ENCODE peak calls at places on chromosomes 11 and 22, in ten cellular contexts. One of them, this sample, is unnamed.

GRCh38 chr22:44931077-44931540 is 78.7 kb downstream of the PHF21B start:
- DNase-seq in left colon: no peak
- DNase-seq in CD4-positive, alpha-beta T cell: no peak
- DNase-seq in GOT3: no peak
- DNase-seq in foreskin fibroblast: peak; percentile 6
- DNase-seq in T-cell: no peak
- DNase-seq in NCI-H1694 treated with DMSO at 0.1 percent for 48 hours: no peak
- DNase-seq in AG04450: no peak
- DNase-seq in endothelial cell of umbilical vein: no peak
- DNase-seq in activated CD4-positive, CD25-positive, alpha-beta regulatory T cell treated with anti-CD3 and anti-CD28 coated beads, Interleukin-2, amount 50 U/mL, for 72 hours: no peak
- DNase-seq in this sample: peak; percentile 21

GRCh38 chr11:69234740-69235710 is 58.9 kb upstream of the MYEOV start:
- DNase-seq in foreskin fibroblast: no peak
- DNase-seq in activated CD4-positive, CD25-positive, alpha-beta regulatory T cell treated with anti-CD3 and anti-CD28 coated beads, Interleukin-2, amount 50 U/mL, for 72 hours: no peak
- DNase-seq in left colon: peak; percentile 9
- DNase-seq in endothelial cell of umbilical vein: no peak
- DNase-seq in CD4-positive, alpha-beta T cell: no peak
- DNase-seq in AG04450: no peak
- DNase-seq in T-cell: no peak
- DNase-seq in NCI-H1694 treated with DMSO at 0.1 percent for 48 hours: no peak
- DNase-seq in GOT3: no peak
- DNase-seq in this sample: no peak

GRCh38 chr11:65900125-65900898 is at the start of gene FOSL1:
- DNase-seq in NCI-H1694 treated with DMSO at 0.1 percent for 48 hours: no peak
- DNase-seq in left colon: peak; percentile 96
- DNase-seq in T-cell: peak; percentile 93
- DNase-seq in GOT3: peak; percentile 55
- DNase-seq in CD4-positive, alpha-beta T cell: peak; percentile 85
- DNase-seq in AG04450: peak; percentile 89
- DNase-seq in foreskin fibroblast: peak; percentile 99
- DNase-seq in endothelial cell of umbilical vein: peak; percentile 94
- DNase-seq in activated CD4-positive, CD25-positive, alpha-beta regulatory T cell treated with anti-CD3 and anti-CD28 coated beads, Interleukin-2, amount 50 U/mL, for 72 hours: peak; percentile 94
- DNase-seq in this sample: peak; percentile 94

GRCh38 chr11:133306019-133306418 is 226.3 kb downstream of the OPCML start:
- DNase-seq in GOT3: no peak
- DNase-seq in endothelial cell of umbilical vein: no peak
- DNase-seq in T-cell: no peak
- DNase-seq in NCI-H1694 treated with DMSO at 0.1 percent for 48 hours: no peak
- DNase-seq in left colon: no peak
- DNase-seq in AG04450: no peak
- DNase-seq in CD4-positive, alpha-beta T cell: no peak
- DNase-seq in activated CD4-positive, CD25-positive, alpha-beta regulatory T cell treated with anti-CD3 and anti-CD28 coated beads, Interleukin-2, amount 50 U/mL, for 72 hours: no peak
- DNase-seq in foreskin fibroblast: no peak
- DNase-seq in this sample: no peak

GRCh38 chr22:44523981-44524759 is 26.1 kb upstream of the RTL6 start:
- DNase-seq in activated CD4-positive, CD25-positive, alpha-beta regulatory T cell treated with anti-CD3 and anti-CD28 coated beads, Interleukin-2, amount 50 U/mL, for 72 hours: no peak
- DNase-seq in left colon: peak; percentile 48
- DNase-seq in NCI-H1694 treated with DMSO at 0.1 percent for 48 hours: no peak
- DNase-seq in T-cell: no peak
- DNase-seq in foreskin fibroblast: peak; percentile 83
- DNase-seq in endothelial cell of umbilical vein: no peak
- DNase-seq in AG04450: peak; percentile 96
- DNase-seq in GOT3: no peak
- DNase-seq in CD4-positive, alpha-beta T cell: no peak
- DNase-seq in this sample: no peak

GRCh38 chr11:64729851-64730382 is 6.9 kb upstream of the NRXN2 start:
- DNase-seq in activated CD4-positive, CD25-positive, alpha-beta regulatory T cell treated with anti-CD3 and anti-CD28 coated beads, Interleukin-2, amount 50 U/mL, for 72 hours: no peak
- DNase-seq in CD4-positive, alpha-beta T cell: no peak
- DNase-seq in T-cell: no peak
- DNase-seq in GOT3: no peak
- DNase-seq in NCI-H1694 treated with DMSO at 0.1 percent for 48 hours: no peak
- DNase-seq in foreskin fibroblast: no peak
- DNase-seq in left colon: no peak
- DNase-seq in AG04450: no peak
- DNase-seq in endothelial cell of umbilical vein: no peak
- DNase-seq in this sample: no peak

GRCh38 chr11:103109818-103110388 is 677 bp downstream of the DYNC2H1 start:
- DNase-seq in activated CD4-positive, CD25-positive, alpha-beta regulatory T cell treated with anti-CD3 and anti-CD28 coated beads, Interleukin-2, amount 50 U/mL, for 72 hours: no peak
- DNase-seq in endothelial cell of umbilical vein: no peak
- DNase-seq in GOT3: no peak
- DNase-seq in foreskin fibroblast: no peak
- DNase-seq in left colon: no peak
- DNase-seq in CD4-positive, alpha-beta T cell: no peak
- DNase-seq in AG04450: no peak
- DNase-seq in T-cell: peak; percentile 0
- DNase-seq in NCI-H1694 treated with DMSO at 0.1 percent for 48 hours: no peak
- DNase-seq in this sample: no peak

GRCh38 chr11:13008625-13009475 is at the start of gene RASSF10:
- DNase-seq in endothelial cell of umbilical vein: peak; percentile 20
- DNase-seq in foreskin fibroblast: peak; percentile 14
- DNase-seq in GOT3: no peak
- DNase-seq in T-cell: no peak
- DNase-seq in AG04450: no peak
- DNase-seq in activated CD4-positive, CD25-positive, alpha-beta regulatory T cell treated with anti-CD3 and anti-CD28 coated beads, Interleukin-2, amount 50 U/mL, for 72 hours: no peak
- DNase-seq in NCI-H1694 treated with DMSO at 0.1 percent for 48 hours: peak; percentile 8
- DNase-seq in CD4-positive, alpha-beta T cell: no peak
- DNase-seq in left colon: peak; percentile 85
- DNase-seq in this sample: no peak

GRCh38 chr11:34029176-34029575 is 22.4 kb upstream of the CAPRIN1 start:
- DNase-seq in GOT3: no peak
- DNase-seq in NCI-H1694 treated with DMSO at 0.1 percent for 48 hours: no peak
- DNase-seq in T-cell: no peak
- DNase-seq in AG04450: no peak
- DNase-seq in endothelial cell of umbilical vein: no peak
- DNase-seq in CD4-positive, alpha-beta T cell: no peak
- DNase-seq in activated CD4-positive, CD25-positive, alpha-beta regulatory T cell treated with anti-CD3 and anti-CD28 coated beads, Interleukin-2, amount 50 U/mL, for 72 hours: no peak
- DNase-seq in left colon: peak; percentile 82
- DNase-seq in foreskin fibroblast: no peak
- DNase-seq in this sample: no peak

GRCh38 chr22:37454857-37455686 is 27.8 kb upstream of the ELFN2 start:
- DNase-seq in T-cell: no peak
- DNase-seq in left colon: no peak
- DNase-seq in AG04450: no peak
- DNase-seq in activated CD4-positive, CD25-positive, alpha-beta regulatory T cell treated with anti-CD3 and anti-CD28 coated beads, Interleukin-2, amount 50 U/mL, for 72 hours: no peak
- DNase-seq in NCI-H1694 treated with DMSO at 0.1 percent for 48 hours: no peak
- DNase-seq in GOT3: no peak
- DNase-seq in endothelial cell of umbilical vein: peak; percentile 84
- DNase-seq in CD4-positive, alpha-beta T cell: no peak
- DNase-seq in foreskin fibroblast: peak; percentile 82
- DNase-seq in this sample: no peak

GRCh38 chr11:80873309-80873999 is 1432.6 kb upstream of the TENM4 start:
- DNase-seq in CD4-positive, alpha-beta T cell: no peak
- DNase-seq in AG04450: no peak
- DNase-seq in GOT3: no peak
- DNase-seq in NCI-H1694 treated with DMSO at 0.1 percent for 48 hours: no peak
- DNase-seq in activated CD4-positive, CD25-positive, alpha-beta regulatory T cell treated with anti-CD3 and anti-CD28 coated beads, Interleukin-2, amount 50 U/mL, for 72 hours: no peak
- DNase-seq in endothelial cell of umbilical vein: peak; percentile 66
- DNase-seq in foreskin fibroblast: no peak
- DNase-seq in left colon: no peak
- DNase-seq in T-cell: no peak
- DNase-seq in this sample: no peak

GRCh38 chr22:36180038-36180880 is 19.7 kb upstream of the APOL3 start:
- DNase-seq in AG04450: no peak
- DNase-seq in CD4-positive, alpha-beta T cell: peak; percentile 82
- DNase-seq in endothelial cell of umbilical vein: peak; percentile 71
- DNase-seq in foreskin fibroblast: peak; percentile 30
- DNase-seq in activated CD4-positive, CD25-positive, alpha-beta regulatory T cell treated with anti-CD3 and anti-CD28 coated beads, Interleukin-2, amount 50 U/mL, for 72 hours: peak; percentile 87
- DNase-seq in GOT3: peak; percentile 31
- DNase-seq in left colon: peak; percentile 58
- DNase-seq in T-cell: peak; percentile 90
- DNase-seq in NCI-H1694 treated with DMSO at 0.1 percent for 48 hours: no peak
- DNase-seq in this sample: peak; percentile 82

GRCh38 chr11:2694495-2694894 is 5.3 kb downstream of the KCNQ1OT1 start:
- DNase-seq in foreskin fibroblast: no peak
- DNase-seq in left colon: peak; percentile 1
- DNase-seq in activated CD4-positive, CD25-positive, alpha-beta regulatory T cell treated with anti-CD3 and anti-CD28 coated beads, Interleukin-2, amount 50 U/mL, for 72 hours: no peak
- DNase-seq in CD4-positive, alpha-beta T cell: no peak
- DNase-seq in NCI-H1694 treated with DMSO at 0.1 percent for 48 hours: no peak
- DNase-seq in T-cell: no peak
- DNase-seq in AG04450: no peak
- DNase-seq in endothelial cell of umbilical vein: no peak
- DNase-seq in GOT3: no peak
- DNase-seq in this sample: no peak

GRCh38 chr11:113685650-113686349 is 20.3 kb downstream of the TMPRSS5 start:
- DNase-seq in CD4-positive, alpha-beta T cell: no peak
- DNase-seq in activated CD4-positive, CD25-positive, alpha-beta regulatory T cell treated with anti-CD3 and anti-CD28 coated beads, Interleukin-2, amount 50 U/mL, for 72 hours: no peak
- DNase-seq in T-cell: no peak
- DNase-seq in foreskin fibroblast: no peak
- DNase-seq in GOT3: no peak
- DNase-seq in endothelial cell of umbilical vein: no peak
- DNase-seq in left colon: no peak
- DNase-seq in NCI-H1694 treated with DMSO at 0.1 percent for 48 hours: no peak
- DNase-seq in AG04450: no peak
- DNase-seq in this sample: no peak

GRCh38 chr11:64759722-64760719 is at the start of gene PYGM:
- DNase-seq in NCI-H1694 treated with DMSO at 0.1 percent for 48 hours: no peak
- DNase-seq in foreskin fibroblast: no peak
- DNase-seq in left colon: peak; percentile 58
- DNase-seq in T-cell: no peak
- DNase-seq in activated CD4-positive, CD25-positive, alpha-beta regulatory T cell treated with anti-CD3 and anti-CD28 coated beads, Interleukin-2, amount 50 U/mL, for 72 hours: peak; percentile 22
- DNase-seq in GOT3: no peak
- DNase-seq in AG04450: no peak
- DNase-seq in endothelial cell of umbilical vein: no peak
- DNase-seq in CD4-positive, alpha-beta T cell: no peak
- DNase-seq in this sample: no peak

GRCh38 chr11:84714316-84714780 is 912.8 kb downstream of the DLG2 start:
- DNase-seq in AG04450: no peak
- DNase-seq in left colon: peak; percentile 46
- DNase-seq in activated CD4-positive, CD25-positive, alpha-beta regulatory T cell treated with anti-CD3 and anti-CD28 coated beads, Interleukin-2, amount 50 U/mL, for 72 hours: no peak
- DNase-seq in T-cell: peak; percentile 6
- DNase-seq in endothelial cell of umbilical vein: no peak
- DNase-seq in GOT3: no peak
- DNase-seq in NCI-H1694 treated with DMSO at 0.1 percent for 48 hours: no peak
- DNase-seq in CD4-positive, alpha-beta T cell: no peak
- DNase-seq in foreskin fibroblast: no peak
- DNase-seq in this sample: no peak

GRCh38 chr22:32810241-32811133 is 9.0 kb downstream of the TIMP3 start:
- DNase-seq in T-cell: no peak
- DNase-seq in left colon: no peak
- DNase-seq in foreskin fibroblast: no peak
- DNase-seq in GOT3: no peak
- DNase-seq in endothelial cell of umbilical vein: no peak
- DNase-seq in NCI-H1694 treated with DMSO at 0.1 percent for 48 hours: no peak
- DNase-seq in activated CD4-positive, CD25-positive, alpha-beta regulatory T cell treated with anti-CD3 and anti-CD28 coated beads, Interleukin-2, amount 50 U/mL, for 72 hours: no peak
- DNase-seq in CD4-positive, alpha-beta T cell: no peak
- DNase-seq in AG04450: no peak
- DNase-seq in this sample: no peak

GRCh38 chr11:128424867-128425285 is 162.5 kb downstream of the ETS1 start:
- DNase-seq in foreskin fibroblast: no peak
- DNase-seq in GOT3: no peak
- DNase-seq in CD4-positive, alpha-beta T cell: no peak
- DNase-seq in NCI-H1694 treated with DMSO at 0.1 percent for 48 hours: no peak
- DNase-seq in AG04450: no peak
- DNase-seq in endothelial cell of umbilical vein: no peak
- DNase-seq in left colon: peak; percentile 90
- DNase-seq in T-cell: no peak
- DNase-seq in activated CD4-positive, CD25-positive, alpha-beta regulatory T cell treated with anti-CD3 and anti-CD28 coated beads, Interleukin-2, amount 50 U/mL, for 72 hours: no peak
- DNase-seq in this sample: no peak

GRCh38 chr11:33722579-33723234 is 13.5 kb downstream of the CD59 start:
- DNase-seq in activated CD4-positive, CD25-positive, alpha-beta regulatory T cell treated with anti-CD3 and anti-CD28 coated beads, Interleukin-2, amount 50 U/mL, for 72 hours: no peak
- DNase-seq in foreskin fibroblast: peak; percentile 77
- DNase-seq in T-cell: no peak
- DNase-seq in AG04450: no peak
- DNase-seq in endothelial cell of umbilical vein: peak; percentile 69
- DNase-seq in left colon: no peak
- DNase-seq in GOT3: no peak
- DNase-seq in CD4-positive, alpha-beta T cell: no peak
- DNase-seq in NCI-H1694 treated with DMSO at 0.1 percent for 48 hours: no peak
- DNase-seq in this sample: no peak

GRCh38 chr11:127965947-127966668 is 621.2 kb downstream of the ETS1 start:
- DNase-seq in GOT3: no peak
- DNase-seq in activated CD4-positive, CD25-positive, alpha-beta regulatory T cell treated with anti-CD3 and anti-CD28 coated beads, Interleukin-2, amount 50 U/mL, for 72 hours: no peak
- DNase-seq in AG04450: no peak
- DNase-seq in T-cell: no peak
- DNase-seq in left colon: no peak
- DNase-seq in endothelial cell of umbilical vein: no peak
- DNase-seq in CD4-positive, alpha-beta T cell: no peak
- DNase-seq in foreskin fibroblast: peak; percentile 10
- DNase-seq in NCI-H1694 treated with DMSO at 0.1 percent for 48 hours: no peak
- DNase-seq in this sample: no peak

GRCh38 chr22:41902932-41903421 is 11.9 kb downstream of the SHISA8 start:
- DNase-seq in NCI-H1694 treated with DMSO at 0.1 percent for 48 hours: no peak
- DNase-seq in CD4-positive, alpha-beta T cell: no peak
- DNase-seq in T-cell: no peak
- DNase-seq in endothelial cell of umbilical vein: no peak
- DNase-seq in activated CD4-positive, CD25-positive, alpha-beta regulatory T cell treated with anti-CD3 and anti-CD28 coated beads, Interleukin-2, amount 50 U/mL, for 72 hours: no peak
- DNase-seq in foreskin fibroblast: no peak
- DNase-seq in AG04450: no peak
- DNase-seq in GOT3: no peak
- DNase-seq in left colon: no peak
- DNase-seq in this sample: no peak

GRCh38 chr22:39534092-39534506 is 1.6 kb upstream of the RPS19BP1 start:
- DNase-seq in activated CD4-positive, CD25-positive, alpha-beta regulatory T cell treated with anti-CD3 and anti-CD28 coated beads, Interleukin-2, amount 50 U/mL, for 72 hours: no peak
- DNase-seq in left colon: no peak
- DNase-seq in GOT3: no peak
- DNase-seq in foreskin fibroblast: no peak
- DNase-seq in T-cell: no peak
- DNase-seq in endothelial cell of umbilical vein: no peak
- DNase-seq in CD4-positive, alpha-beta T cell: no peak
- DNase-seq in AG04450: no peak
- DNase-seq in NCI-H1694 treated with DMSO at 0.1 percent for 48 hours: no peak
- DNase-seq in this sample: no peak

GRCh38 chr11:125423247-125423849 is 72.7 kb downstream of the FEZ1 start:
- DNase-seq in activated CD4-positive, CD25-positive, alpha-beta regulatory T cell treated with anti-CD3 and anti-CD28 coated beads, Interleukin-2, amount 50 U/mL, for 72 hours: no peak
- DNase-seq in endothelial cell of umbilical vein: no peak
- DNase-seq in CD4-positive, alpha-beta T cell: no peak
- DNase-seq in foreskin fibroblast: no peak
- DNase-seq in left colon: no peak
- DNase-seq in T-cell: no peak
- DNase-seq in AG04450: no peak
- DNase-seq in GOT3: no peak
- DNase-seq in NCI-H1694 treated with DMSO at 0.1 percent for 48 hours: no peak
- DNase-seq in this sample: no peak

GRCh38 chr22:48153726-48154125 is 1391.3 kb downstream of the TBC1D22A start:
- DNase-seq in NCI-H1694 treated with DMSO at 0.1 percent for 48 hours: peak; percentile 81
- DNase-seq in endothelial cell of umbilical vein: no peak
- DNase-seq in activated CD4-positive, CD25-positive, alpha-beta regulatory T cell treated with anti-CD3 and anti-CD28 coated beads, Interleukin-2, amount 50 U/mL, for 72 hours: no peak
- DNase-seq in GOT3: no peak
- DNase-seq in left colon: peak; percentile 52
- DNase-seq in foreskin fibroblast: no peak
- DNase-seq in CD4-positive, alpha-beta T cell: no peak
- DNase-seq in AG04450: no peak
- DNase-seq in T-cell: no peak
- DNase-seq in this sample: no peak

GRCh38 chr11:113974741-113975470 is at the start of gene HTR3A:
- DNase-seq in foreskin fibroblast: peak; percentile 6
- DNase-seq in CD4-positive, alpha-beta T cell: no peak
- DNase-seq in NCI-H1694 treated with DMSO at 0.1 percent for 48 hours: no peak
- DNase-seq in endothelial cell of umbilical vein: peak; percentile 57
- DNase-seq in T-cell: no peak
- DNase-seq in left colon: peak; percentile 65
- DNase-seq in activated CD4-positive, CD25-positive, alpha-beta regulatory T cell treated with anti-CD3 and anti-CD28 coated beads, Interleukin-2, amount 50 U/mL, for 72 hours: no peak
- DNase-seq in GOT3: no peak
- DNase-seq in AG04450: no peak
- DNase-seq in this sample: no peak

GRCh38 chr11:65456418-65456817 is 33.8 kb downstream of the NEAT1 start:
- DNase-seq in endothelial cell of umbilical vein: no peak
- DNase-seq in T-cell: no peak
- DNase-seq in CD4-positive, alpha-beta T cell: no peak
- DNase-seq in AG04450: no peak
- DNase-seq in left colon: no peak
- DNase-seq in activated CD4-positive, CD25-positive, alpha-beta regulatory T cell treated with anti-CD3 and anti-CD28 coated beads, Interleukin-2, amount 50 U/mL, for 72 hours: no peak
- DNase-seq in foreskin fibroblast: no peak
- DNase-seq in NCI-H1694 treated with DMSO at 0.1 percent for 48 hours: no peak
- DNase-seq in GOT3: no peak
- DNase-seq in this sample: no peak

GRCh38 chr11:85809191-85809590 is 1.8 kb downstream of the SYTL2 start:
- DNase-seq in foreskin fibroblast: no peak
- DNase-seq in AG04450: no peak
- DNase-seq in left colon: no peak
- DNase-seq in activated CD4-positive, CD25-positive, alpha-beta regulatory T cell treated with anti-CD3 and anti-CD28 coated beads, Interleukin-2, amount 50 U/mL, for 72 hours: no peak
- DNase-seq in NCI-H1694 treated with DMSO at 0.1 percent for 48 hours: no peak
- DNase-seq in T-cell: peak; percentile 32
- DNase-seq in endothelial cell of umbilical vein: no peak
- DNase-seq in CD4-positive, alpha-beta T cell: no peak
- DNase-seq in GOT3: no peak
- DNase-seq in this sample: no peak

GRCh38 chr11:12076840-12077534 is 33.4 kb upstream of the MICAL2 start:
- DNase-seq in activated CD4-positive, CD25-positive, alpha-beta regulatory T cell treated with anti-CD3 and anti-CD28 coated beads, Interleukin-2, amount 50 U/mL, for 72 hours: no peak
- DNase-seq in CD4-positive, alpha-beta T cell: no peak
- DNase-seq in T-cell: no peak
- DNase-seq in foreskin fibroblast: no peak
- DNase-seq in endothelial cell of umbilical vein: no peak
- DNase-seq in AG04450: no peak
- DNase-seq in NCI-H1694 treated with DMSO at 0.1 percent for 48 hours: no peak
- DNase-seq in GOT3: no peak
- DNase-seq in left colon: no peak
- DNase-seq in this sample: no peak